ENCODE peak calls at places on chromosomes 12 and 14, in six cellular contexts. One of them, this sample, is unnamed.

GRCh38 chr12:51823875-51824565 is 24.5 kb downstream of the FIGNL2 start:
- DNase-seq in AG08396: peak
- DNase-seq in germinal center: no peak
- DNase-seq in GM04504: no peak
- DNase-seq in heart right ventricle: peak
- DNase-seq in body of pancreas: peak
- DNase-seq in this sample: no peak

GRCh38 chr12:94282675-94283074 is 134.3 kb downstream of the PLXNC1 start:
- DNase-seq in AG08396: no peak
- DNase-seq in GM04504: no peak
- DNase-seq in body of pancreas: no peak
- DNase-seq in heart right ventricle: no peak
- DNase-seq in germinal center: no peak
- DNase-seq in this sample: no peak

GRCh38 chr12:4225571-4225970 is 48.0 kb upstream of the CCND2 start:
- DNase-seq in AG08396: no peak
- DNase-seq in GM04504: no peak
- DNase-seq in germinal center: no peak
- DNase-seq in heart right ventricle: no peak
- DNase-seq in body of pancreas: no peak
- DNase-seq in this sample: no peak

GRCh38 chr12:77965790-77966189 is 135.1 kb downstream of the NAV3 start:
- DNase-seq in heart right ventricle: no peak
- DNase-seq in germinal center: no peak
- DNase-seq in body of pancreas: no peak
- DNase-seq in GM04504: no peak
- DNase-seq in AG08396: no peak
- DNase-seq in this sample: no peak

GRCh38 chr12:95820096-95820703 is 29.6 kb upstream of the NTN4 start:
- DNase-seq in AG08396: peak
- DNase-seq in germinal center: no peak
- DNase-seq in body of pancreas: peak
- DNase-seq in GM04504: no peak
- DNase-seq in heart right ventricle: peak
- DNase-seq in this sample: no peak

GRCh38 chr14:89672636-89673279 is 255.7 kb upstream of the FOXN3 start:
- DNase-seq in heart right ventricle: peak
- DNase-seq in germinal center: no peak
- DNase-seq in AG08396: no peak
- DNase-seq in GM04504: no peak
- DNase-seq in body of pancreas: no peak
- DNase-seq in this sample: no peak

GRCh38 chr14:51780006-51780692 is 80.3 kb upstream of the GNG2 start:
- DNase-seq in AG08396: peak
- DNase-seq in body of pancreas: peak
- DNase-seq in germinal center: peak
- DNase-seq in heart right ventricle: peak
- DNase-seq in GM04504: no peak
- DNase-seq in this sample: peak

GRCh38 chr14:71394386-71394785 is 487.1 kb downstream of the PCNX1 start:
- DNase-seq in GM04504: no peak
- DNase-seq in body of pancreas: no peak
- DNase-seq in AG08396: no peak
- DNase-seq in heart right ventricle: no peak
- DNase-seq in germinal center: no peak
- DNase-seq in this sample: no peak

GRCh38 chr12:76921891-76922664 is 43.3 kb upstream of the CSRP2 start:
- DNase-seq in germinal center: no peak
- DNase-seq in body of pancreas: no peak
- DNase-seq in GM04504: no peak
- DNase-seq in AG08396: no peak
- DNase-seq in heart right ventricle: no peak
- DNase-seq in this sample: no peak

GRCh38 chr12:112716099-112717093 is 75.2 kb upstream of the RPH3A start:
- DNase-seq in heart right ventricle: no peak
- DNase-seq in AG08396: peak
- DNase-seq in germinal center: peak
- DNase-seq in GM04504: no peak
- DNase-seq in body of pancreas: no peak
- DNase-seq in this sample: peak

GRCh38 chr14:58708004-58708403 is 70.2 kb downstream of the DACT1 start:
- DNase-seq in AG08396: no peak
- DNase-seq in heart right ventricle: no peak
- DNase-seq in GM04504: no peak
- DNase-seq in body of pancreas: no peak
- DNase-seq in germinal center: no peak
- DNase-seq in this sample: no peak

GRCh38 chr14:85332401-85332800 is 197.5 kb upstream of the FLRT2 start:
- DNase-seq in heart right ventricle: no peak
- DNase-seq in GM04504: no peak
- DNase-seq in body of pancreas: no peak
- DNase-seq in germinal center: no peak
- DNase-seq in AG08396: no peak
- DNase-seq in this sample: no peak

GRCh38 chr12:109563291-109564284 is 9.7 kb downstream of the MMAB start:
- DNase-seq in germinal center: no peak
- DNase-seq in AG08396: no peak
- DNase-seq in body of pancreas: no peak
- DNase-seq in heart right ventricle: peak
- DNase-seq in GM04504: no peak
- DNase-seq in this sample: no peak

GRCh38 chr14:77707355-77707723 is 484 bp downstream of the ALKBH1 start:
- DNase-seq in heart right ventricle: peak
- DNase-seq in AG08396: peak
- DNase-seq in GM04504: peak
- DNase-seq in germinal center: no peak
- DNase-seq in body of pancreas: no peak
- DNase-seq in this sample: peak

GRCh38 chr14:21917699-21918436 is 244.2 kb upstream of the OR4E1 start:
- DNase-seq in GM04504: no peak
- DNase-seq in heart right ventricle: peak
- DNase-seq in body of pancreas: peak
- DNase-seq in AG08396: peak
- DNase-seq in germinal center: peak
- DNase-seq in this sample: no peak

GRCh38 chr14:35234007-35234406 is 58.2 kb upstream of the PSMA6 start:
- DNase-seq in body of pancreas: no peak
- DNase-seq in germinal center: no peak
- DNase-seq in GM04504: peak
- DNase-seq in heart right ventricle: no peak
- DNase-seq in AG08396: no peak
- DNase-seq in this sample: no peak

GRCh38 chr12:53560386-53560785 is 53.1 kb upstream of the NPFF start:
- DNase-seq in heart right ventricle: no peak
- DNase-seq in AG08396: peak
- DNase-seq in body of pancreas: no peak
- DNase-seq in GM04504: no peak
- DNase-seq in germinal center: no peak
- DNase-seq in this sample: no peak

GRCh38 chr12:132229423-132229760 is 85.1 kb downstream of the NOC4L start:
- DNase-seq in body of pancreas: no peak
- DNase-seq in GM04504: no peak
- DNase-seq in AG08396: no peak
- DNase-seq in germinal center: no peak
- DNase-seq in heart right ventricle: no peak
- DNase-seq in this sample: no peak

GRCh38 chr12:131902332-131903241 is 8.2 kb downstream of the ULK1 start:
- DNase-seq in body of pancreas: no peak
- DNase-seq in GM04504: no peak
- DNase-seq in germinal center: no peak
- DNase-seq in heart right ventricle: peak
- DNase-seq in AG08396: no peak
- DNase-seq in this sample: no peak

GRCh38 chr12:11581179-11581755 is 68.2 kb upstream of the ETV6 start:
- DNase-seq in heart right ventricle: peak
- DNase-seq in AG08396: peak
- DNase-seq in GM04504: peak
- DNase-seq in germinal center: peak
- DNase-seq in body of pancreas: peak
- DNase-seq in this sample: peak

GRCh38 chr14:68685419-68686211 is 107.3 kb downstream of the ZFP36L1 start:
- DNase-seq in GM04504: no peak
- DNase-seq in body of pancreas: peak
- DNase-seq in AG08396: no peak
- DNase-seq in germinal center: peak
- DNase-seq in heart right ventricle: no peak
- DNase-seq in this sample: no peak

GRCh38 chr12:57171668-57172067 is 24.2 kb upstream of the LRP1-AS start:
- DNase-seq in heart right ventricle: no peak
- DNase-seq in AG08396: peak
- DNase-seq in GM04504: no peak
- DNase-seq in germinal center: no peak
- DNase-seq in body of pancreas: no peak
- DNase-seq in this sample: no peak

GRCh38 chr12:104180389-104180788 is 35.2 kb upstream of the TXNRD1 start:
- DNase-seq in heart right ventricle: no peak
- DNase-seq in germinal center: no peak
- DNase-seq in AG08396: no peak
- DNase-seq in body of pancreas: no peak
- DNase-seq in GM04504: no peak
- DNase-seq in this sample: no peak

GRCh38 chr12:51388066-51388799 is 3.0 kb downstream of the GALNT6 start:
- DNase-seq in GM04504: peak
- DNase-seq in AG08396: peak
- DNase-seq in germinal center: no peak
- DNase-seq in heart right ventricle: peak
- DNase-seq in body of pancreas: no peak
- DNase-seq in this sample: no peak

GRCh38 chr12:93908846-93909592 is 231.8 kb downstream of the CRADD start:
- DNase-seq in germinal center: no peak
- DNase-seq in AG08396: no peak
- DNase-seq in heart right ventricle: no peak
- DNase-seq in body of pancreas: no peak
- DNase-seq in GM04504: no peak
- DNase-seq in this sample: no peak

GRCh38 chr14:72683787-72684186 is 210.1 kb downstream of the DPF3 start:
- DNase-seq in AG08396: no peak
- DNase-seq in germinal center: no peak
- DNase-seq in GM04504: no peak
- DNase-seq in heart right ventricle: no peak
- DNase-seq in body of pancreas: no peak
- DNase-seq in this sample: no peak

GRCh38 chr14:96363751-96364336 is 518 bp downstream of the GSKIP start:
- DNase-seq in germinal center: peak
- DNase-seq in heart right ventricle: peak
- DNase-seq in GM04504: peak
- DNase-seq in body of pancreas: peak
- DNase-seq in AG08396: peak
- DNase-seq in this sample: no peak

GRCh38 chr12:77082021-77082420 is 16.7 kb upstream of the E2F7 start:
- DNase-seq in GM04504: no peak
- DNase-seq in AG08396: no peak
- DNase-seq in heart right ventricle: no peak
- DNase-seq in germinal center: no peak
- DNase-seq in body of pancreas: no peak
- DNase-seq in this sample: no peak

GRCh38 chr12:81942588-81942987 is 183.4 kb upstream of the PPFIA2 start:
- DNase-seq in heart right ventricle: no peak
- DNase-seq in body of pancreas: no peak
- DNase-seq in GM04504: no peak
- DNase-seq in AG08396: no peak
- DNase-seq in germinal center: no peak
- DNase-seq in this sample: no peak

GRCh38 chr12:39401459-39401858 is 41.5 kb downstream of the KIF21A start:
- DNase-seq in AG08396: no peak
- DNase-seq in body of pancreas: no peak
- DNase-seq in germinal center: no peak
- DNase-seq in GM04504: no peak
- DNase-seq in heart right ventricle: peak
- DNase-seq in this sample: no peak

GRCh38 chr12:52759218-52759617 is 17.9 kb downstream of the KRT76 start:
- DNase-seq in AG08396: no peak
- DNase-seq in heart right ventricle: no peak
- DNase-seq in body of pancreas: no peak
- DNase-seq in germinal center: no peak
- DNase-seq in GM04504: no peak
- DNase-seq in this sample: no peak

GRCh38 chr14:69483765-69484443 is 624 bp upstream of the PLEKHD1 start:
- DNase-seq in heart right ventricle: no peak
- DNase-seq in germinal center: peak
- DNase-seq in GM04504: no peak
- DNase-seq in AG08396: peak
- DNase-seq in body of pancreas: peak
- DNase-seq in this sample: no peak

GRCh38 chr14:97417331-97417730 is 620.1 kb downstream of the VRK1 start:
- DNase-seq in heart right ventricle: no peak
- DNase-seq in AG08396: no peak
- DNase-seq in body of pancreas: no peak
- DNase-seq in GM04504: no peak
- DNase-seq in germinal center: no peak
- DNase-seq in this sample: no peak

GRCh38 chr14:31476131-31476917 is 11.5 kb downstream of the GPR33 start:
- DNase-seq in AG08396: no peak
- DNase-seq in body of pancreas: no peak
- DNase-seq in heart right ventricle: no peak
- DNase-seq in germinal center: no peak
- DNase-seq in GM04504: no peak
- DNase-seq in this sample: no peak

GRCh38 chr14:76056128-76056527 is 70.6 kb downstream of the IFT43 start:
- DNase-seq in AG08396: peak
- DNase-seq in GM04504: no peak
- DNase-seq in germinal center: no peak
- DNase-seq in heart right ventricle: no peak
- DNase-seq in body of pancreas: no peak
- DNase-seq in this sample: no peak

This sample was measured in ecto neural progenitor cell.